ENCODE peak calls at places on chromosomes 12 and 14, in ten cellular contexts. One of them, this sample, is unnamed.

GRCh38 chr12:53867216-53868012 is 71.2 kb upstream of the HOXC13 start:
- DNase-seq in BE2C: no peak
- DNase-seq in Panc1: no peak
- DNase-seq in AG10803: peak; percentile 12
- DNase-seq in uterus: no peak
- DNase-seq in fibroblast of lung: no peak
- DNase-seq in heart right ventricle: no peak
- DNase-seq in right atrium auricular region: no peak
- DNase-seq in CD8-positive, alpha-beta T cell: no peak
- DNase-seq in transverse colon: no peak
- DNase-seq in this sample: no peak

GRCh38 chr12:76533331-76533730 is 26.2 kb downstream of the OSBPL8 start:
- DNase-seq in BE2C: no peak
- DNase-seq in Panc1: no peak
- DNase-seq in AG10803: no peak
- DNase-seq in uterus: no peak
- DNase-seq in fibroblast of lung: peak; percentile 12
- DNase-seq in heart right ventricle: no peak
- DNase-seq in right atrium auricular region: no peak
- DNase-seq in CD8-positive, alpha-beta T cell: no peak
- DNase-seq in transverse colon: no peak
- DNase-seq in this sample: no peak

GRCh38 chr12:132918680-132919079 is 31.3 kb upstream of the CHFR start:
- DNase-seq in BE2C: no peak
- DNase-seq in Panc1: no peak
- DNase-seq in AG10803: no peak
- DNase-seq in uterus: no peak
- DNase-seq in fibroblast of lung: no peak
- DNase-seq in heart right ventricle: no peak
- DNase-seq in right atrium auricular region: no peak
- DNase-seq in CD8-positive, alpha-beta T cell: no peak
- DNase-seq in transverse colon: no peak
- DNase-seq in this sample: no peak

GRCh38 chr14:93114713-93115068 is 1.0 kb downstream of the ITPK1 start:
- DNase-seq in BE2C: no peak
- DNase-seq in Panc1: no peak
- DNase-seq in AG10803: no peak
- DNase-seq in uterus: no peak
- DNase-seq in fibroblast of lung: no peak
- DNase-seq in heart right ventricle: peak; percentile 42
- DNase-seq in right atrium auricular region: no peak
- DNase-seq in CD8-positive, alpha-beta T cell: no peak
- DNase-seq in transverse colon: peak; percentile 45
- DNase-seq in this sample: no peak

GRCh38 chr12:121712462-121713256 is at the start of gene TMEM120B:
- DNase-seq in BE2C: peak; percentile 90
- DNase-seq in Panc1: no peak
- DNase-seq in AG10803: peak; percentile 62
- DNase-seq in uterus: peak; percentile 86
- DNase-seq in fibroblast of lung: peak; percentile 63
- DNase-seq in heart right ventricle: peak; percentile 89
- DNase-seq in right atrium auricular region: peak; percentile 87
- DNase-seq in CD8-positive, alpha-beta T cell: peak; percentile 70
- DNase-seq in transverse colon: peak; percentile 88
- DNase-seq in this sample: no peak

GRCh38 chr12:25186038-25186787 is 8.7 kb downstream of the DNAI7 start:
- DNase-seq in BE2C: no peak
- DNase-seq in Panc1: no peak
- DNase-seq in AG10803: no peak
- DNase-seq in uterus: no peak
- DNase-seq in fibroblast of lung: no peak
- DNase-seq in heart right ventricle: no peak
- DNase-seq in right atrium auricular region: no peak
- DNase-seq in CD8-positive, alpha-beta T cell: no peak
- DNase-seq in transverse colon: no peak
- DNase-seq in this sample: no peak

GRCh38 chr14:64807588-64807987 is 72.1 kb downstream of the SPTB start:
- DNase-seq in BE2C: peak; percentile 44
- DNase-seq in Panc1: no peak
- DNase-seq in AG10803: peak; percentile 5
- DNase-seq in uterus: no peak
- DNase-seq in fibroblast of lung: no peak
- DNase-seq in heart right ventricle: peak; percentile 67
- DNase-seq in right atrium auricular region: no peak
- DNase-seq in CD8-positive, alpha-beta T cell: no peak
- DNase-seq in transverse colon: no peak
- DNase-seq in this sample: no peak

GRCh38 chr12:75724913-75725312 is 213.5 kb upstream of the KRR1 start:
- DNase-seq in BE2C: peak; percentile 55
- DNase-seq in Panc1: no peak
- DNase-seq in AG10803: peak; percentile 91
- DNase-seq in uterus: peak; percentile 39
- DNase-seq in fibroblast of lung: peak; percentile 87
- DNase-seq in heart right ventricle: no peak
- DNase-seq in right atrium auricular region: no peak
- DNase-seq in CD8-positive, alpha-beta T cell: no peak
- DNase-seq in transverse colon: no peak
- DNase-seq in this sample: peak; percentile 96

GRCh38 chr14:58353516-58354299 is 42.0 kb upstream of the TOMM20L start:
- DNase-seq in BE2C: no peak
- DNase-seq in Panc1: no peak
- DNase-seq in AG10803: peak; percentile 1
- DNase-seq in uterus: no peak
- DNase-seq in fibroblast of lung: no peak
- DNase-seq in heart right ventricle: no peak
- DNase-seq in right atrium auricular region: no peak
- DNase-seq in CD8-positive, alpha-beta T cell: no peak
- DNase-seq in transverse colon: no peak
- DNase-seq in this sample: no peak

GRCh38 chr14:40796168-40796567 is 810.5 kb upstream of the LRFN5 start:
- DNase-seq in BE2C: no peak
- DNase-seq in Panc1: no peak
- DNase-seq in AG10803: no peak
- DNase-seq in uterus: no peak
- DNase-seq in fibroblast of lung: no peak
- DNase-seq in heart right ventricle: no peak
- DNase-seq in right atrium auricular region: no peak
- DNase-seq in CD8-positive, alpha-beta T cell: no peak
- DNase-seq in transverse colon: no peak
- DNase-seq in this sample: no peak

GRCh38 chr14:49050836-49051235 is 535.3 kb downstream of the RPS29 start:
- DNase-seq in BE2C: no peak
- DNase-seq in Panc1: no peak
- DNase-seq in AG10803: no peak
- DNase-seq in uterus: no peak
- DNase-seq in fibroblast of lung: peak; percentile 42
- DNase-seq in heart right ventricle: no peak
- DNase-seq in right atrium auricular region: no peak
- DNase-seq in CD8-positive, alpha-beta T cell: no peak
- DNase-seq in transverse colon: no peak
- DNase-seq in this sample: no peak

GRCh38 chr12:69792533-69792932 is 32.5 kb upstream of the MYRFL start:
- DNase-seq in BE2C: no peak
- DNase-seq in Panc1: no peak
- DNase-seq in AG10803: no peak
- DNase-seq in uterus: no peak
- DNase-seq in fibroblast of lung: no peak
- DNase-seq in heart right ventricle: no peak
- DNase-seq in right atrium auricular region: no peak
- DNase-seq in CD8-positive, alpha-beta T cell: no peak
- DNase-seq in transverse colon: no peak
- DNase-seq in this sample: no peak

GRCh38 chr14:23056956-23057756 is at the start of gene CDH24:
- DNase-seq in BE2C: peak; percentile 88
- DNase-seq in Panc1: no peak
- DNase-seq in AG10803: peak; percentile 55
- DNase-seq in uterus: peak; percentile 82
- DNase-seq in fibroblast of lung: peak; percentile 64
- DNase-seq in heart right ventricle: peak; percentile 76
- DNase-seq in right atrium auricular region: no peak
- DNase-seq in CD8-positive, alpha-beta T cell: peak; percentile 31
- DNase-seq in transverse colon: peak; percentile 84
- DNase-seq in this sample: no peak

GRCh38 chr12:116236986-116237385 is 40.5 kb downstream of the MED13L start:
- DNase-seq in BE2C: peak; percentile 16
- DNase-seq in Panc1: no peak
- DNase-seq in AG10803: no peak
- DNase-seq in uterus: no peak
- DNase-seq in fibroblast of lung: peak; percentile 30
- DNase-seq in heart right ventricle: no peak
- DNase-seq in right atrium auricular region: no peak
- DNase-seq in CD8-positive, alpha-beta T cell: no peak
- DNase-seq in transverse colon: no peak
- DNase-seq in this sample: no peak

GRCh38 chr12:62625238-62625637 is 158.6 kb downstream of the MON2 start:
- DNase-seq in BE2C: no peak
- DNase-seq in Panc1: no peak
- DNase-seq in AG10803: peak; percentile 80
- DNase-seq in uterus: no peak
- DNase-seq in fibroblast of lung: peak; percentile 72
- DNase-seq in heart right ventricle: peak; percentile 22
- DNase-seq in right atrium auricular region: no peak
- DNase-seq in CD8-positive, alpha-beta T cell: no peak
- DNase-seq in transverse colon: no peak
- DNase-seq in this sample: no peak

GRCh38 chr12:31015215-31015614 is 58.4 kb upstream of the DDX11 start:
- DNase-seq in BE2C: no peak
- DNase-seq in Panc1: no peak
- DNase-seq in AG10803: no peak
- DNase-seq in uterus: no peak
- DNase-seq in fibroblast of lung: no peak
- DNase-seq in heart right ventricle: no peak
- DNase-seq in right atrium auricular region: no peak
- DNase-seq in CD8-positive, alpha-beta T cell: no peak
- DNase-seq in transverse colon: no peak
- DNase-seq in this sample: no peak

GRCh38 chr12:31011336-31011735 is 62.3 kb upstream of the DDX11 start:
- DNase-seq in BE2C: no peak
- DNase-seq in Panc1: no peak
- DNase-seq in AG10803: no peak
- DNase-seq in uterus: no peak
- DNase-seq in fibroblast of lung: no peak
- DNase-seq in heart right ventricle: no peak
- DNase-seq in right atrium auricular region: no peak
- DNase-seq in CD8-positive, alpha-beta T cell: no peak
- DNase-seq in transverse colon: no peak
- DNase-seq in this sample: no peak

GRCh38 chr12:31009976-31010375 is 63.7 kb upstream of the DDX11 start:
- DNase-seq in BE2C: no peak
- DNase-seq in Panc1: no peak
- DNase-seq in AG10803: no peak
- DNase-seq in uterus: no peak
- DNase-seq in fibroblast of lung: no peak
- DNase-seq in heart right ventricle: no peak
- DNase-seq in right atrium auricular region: no peak
- DNase-seq in CD8-positive, alpha-beta T cell: no peak
- DNase-seq in transverse colon: no peak
- DNase-seq in this sample: no peak

GRCh38 chr12:31008961-31009840 is 64.5 kb upstream of the DDX11 start:
- DNase-seq in BE2C: no peak
- DNase-seq in Panc1: no peak
- DNase-seq in AG10803: no peak
- DNase-seq in uterus: no peak
- DNase-seq in fibroblast of lung: no peak
- DNase-seq in heart right ventricle: no peak
- DNase-seq in right atrium auricular region: no peak
- DNase-seq in CD8-positive, alpha-beta T cell: no peak
- DNase-seq in transverse colon: no peak
- DNase-seq in this sample: no peak

GRCh38 chr12:31011746-31012567 is 61.7 kb upstream of the DDX11 start:
- DNase-seq in BE2C: peak; percentile 47
- DNase-seq in Panc1: no peak
- DNase-seq in AG10803: no peak
- DNase-seq in uterus: no peak
- DNase-seq in fibroblast of lung: no peak
- DNase-seq in heart right ventricle: no peak
- DNase-seq in right atrium auricular region: no peak
- DNase-seq in CD8-positive, alpha-beta T cell: no peak
- DNase-seq in transverse colon: no peak
- DNase-seq in this sample: no peak
- TF ChIP-seq CTCF in BE2C: peak; percentile 44
- TF ChIP-seq CTCF in Panc1: no peak
- TF ChIP-seq CTCF in AG10803: peak; percentile 23
- TF ChIP-seq CTCF in uterus: no peak
- TF ChIP-seq CTCF in fibroblast of lung: peak; percentile 28
- TF ChIP-seq CTCF in heart right ventricle: no peak
- TF ChIP-seq CTCF in right atrium auricular region: no peak
- TF ChIP-seq CTCF in CD8-positive, alpha-beta T cell: no peak
- TF ChIP-seq CTCF in transverse colon: no peak
- TF ChIP-seq CTCF in this sample: no peak

DNA sequence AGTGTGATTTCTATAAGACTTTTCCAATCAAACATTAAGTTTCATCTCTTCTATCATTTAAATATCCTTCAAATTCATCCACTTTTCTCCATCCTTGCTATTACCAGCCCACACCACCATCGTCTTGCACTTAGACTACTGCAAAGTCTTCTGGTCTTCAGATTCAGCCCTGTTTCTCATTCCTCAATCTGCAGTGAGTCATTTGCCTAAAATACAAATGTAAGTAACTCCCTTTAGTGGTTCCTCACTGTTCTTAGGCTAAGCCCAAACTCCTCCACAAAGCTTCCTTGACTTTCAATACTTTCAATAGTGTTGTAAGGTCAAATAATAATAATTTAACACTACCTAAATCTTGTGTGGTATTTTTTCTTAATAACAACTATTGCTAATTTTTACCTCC is 83.3 kb downstream of the PLEKHG7 start:
- DNase-seq in BE2C: no peak
- DNase-seq in Panc1: no peak
- DNase-seq in AG10803: peak; percentile 61
- DNase-seq in uterus: no peak
- DNase-seq in fibroblast of lung: peak; percentile 66
- DNase-seq in heart right ventricle: no peak
- DNase-seq in right atrium auricular region: no peak
- DNase-seq in CD8-positive, alpha-beta T cell: no peak
- DNase-seq in transverse colon: no peak
- DNase-seq in this sample: no peak
- H3K4me3 ChIP-seq in BE2C: no peak overlapping the region
- H3K4me3 ChIP-seq in Panc1: no peak overlapping the region
- H3K4me3 ChIP-seq in AG10803: no peak overlapping the region
- H3K4me3 ChIP-seq in uterus: no peak overlapping the region
- H3K4me3 ChIP-seq in fibroblast of lung: no peak overlapping the region
- H3K4me3 ChIP-seq in heart right ventricle: no peak overlapping the region
- H3K4me3 ChIP-seq in right atrium auricular region: no peak overlapping the region
- H3K4me3 ChIP-seq in CD8-positive, alpha-beta T cell: no peak overlapping the region
- H3K4me3 ChIP-seq in transverse colon: no peak overlapping the region
- H3K4me3 ChIP-seq in this sample: no peak overlapping the region

GRCh38 chr12:43957732-43958131 is 121.9 kb downstream of the TMEM117 start:
- DNase-seq in BE2C: peak; percentile 15
- DNase-seq in Panc1: peak; percentile 32
- DNase-seq in AG10803: peak; percentile 69
- DNase-seq in uterus: no peak
- DNase-seq in fibroblast of lung: peak; percentile 51
- DNase-seq in heart right ventricle: no peak
- DNase-seq in right atrium auricular region: no peak
- DNase-seq in CD8-positive, alpha-beta T cell: no peak
- DNase-seq in transverse colon: no peak
- DNase-seq in this sample: peak; percentile 21
- TF ChIP-seq CTCF in BE2C: peak; percentile 51
- TF ChIP-seq CTCF in Panc1: peak; percentile 51
- TF ChIP-seq CTCF in AG10803: peak; percentile 68
- TF ChIP-seq CTCF in uterus: peak; percentile 21
- TF ChIP-seq CTCF in fibroblast of lung: peak; percentile 55
- TF ChIP-seq CTCF in heart right ventricle: no peak
- TF ChIP-seq CTCF in right atrium auricular region: peak; percentile 63
- TF ChIP-seq CTCF in CD8-positive, alpha-beta T cell: no peak
- TF ChIP-seq CTCF in transverse colon: peak; percentile 13
- TF ChIP-seq CTCF in this sample: peak; percentile 40

GRCh38 chr12:112947314-112947713 is 9.0 kb downstream of the OAS3 start:
- DNase-seq in BE2C: no peak
- DNase-seq in Panc1: no peak
- DNase-seq in AG10803: no peak
- DNase-seq in uterus: no peak
- DNase-seq in fibroblast of lung: no peak
- DNase-seq in heart right ventricle: no peak
- DNase-seq in right atrium auricular region: no peak
- DNase-seq in CD8-positive, alpha-beta T cell: no peak
- DNase-seq in transverse colon: no peak
- DNase-seq in this sample: no peak
- H3K4me3 ChIP-seq in BE2C: no peak overlapping the region
- H3K4me3 ChIP-seq in Panc1: no peak overlapping the region
- H3K4me3 ChIP-seq in AG10803: no peak overlapping the region
- H3K4me3 ChIP-seq in uterus: no peak overlapping the region
- H3K4me3 ChIP-seq in fibroblast of lung: no peak overlapping the region
- H3K4me3 ChIP-seq in heart right ventricle: no peak overlapping the region
- H3K4me3 ChIP-seq in right atrium auricular region: no peak overlapping the region
- H3K4me3 ChIP-seq in CD8-positive, alpha-beta T cell: no peak overlapping the region
- H3K4me3 ChIP-seq in transverse colon: no peak overlapping the region
- H3K4me3 ChIP-seq in this sample: no peak overlapping the region